ENCODE peak calls at places on chromosomes 6 and 20, in five cellular contexts. A is heart left ventricle, B is cardiac muscle cell, T is PC-9, Z is A673. L is an unnamed sample. For H3K4me1, the result is how much of the 10 kb centered on the place peaks cover.

GRCh38 chr6:42742116-42742894 is 3.6 kb downstream of the TBCC start:
- DNase-seq in T (no peak), Z (peak), B (peak), A (no peak), L (no peak)

GRCh38 chr6:5905431-5906339 is 101.0 kb downstream of the NRN1 start:
- DNase-seq in Z (peak), A (peak), B (peak), T (peak), L (no peak)

GRCh38 chr6:28634758-28635546 is 109.3 kb downstream of the GPX5 start:
- DNase-seq in A (no peak), T (peak), B (peak), Z (peak), L (no peak)

GRCh38 chr6:38131527-38131965 is 312.0 kb downstream of the ZFAND3 start:
- DNase-seq in Z (no peak), B (peak), A (no peak), T (no peak), L (no peak)

GRCh38 chr6:157227202-157228166 is 95.8 kb downstream of the TMEM242 start:
- DNase-seq in A (no peak), Z (peak), T (no peak), B (no peak), L (no peak)

GRCh38 chr20:61857414-61857775 is 208.3 kb downstream of the TAF4 start:
- DNase-seq in Z (no peak), A (no peak), B (no peak), T (no peak), L (no peak)

GRCh38 chr6:113672691-113673149 is 184.4 kb upstream of the MARCKS start:
- DNase-seq in B (peak), A (peak), T (peak), Z (no peak), L (no peak)

GRCh38 chr6:138885156-138885819 is 89.4 kb downstream of the ECT2L start:
- DNase-seq in T (no peak), B (no peak), A (no peak), Z (no peak), L (no peak)

GRCh38 chr6:141874930-141875602 is 257.7 kb upstream of the GJE1 start:
- DNase-seq in Z (peak), T (no peak), A (no peak), B (peak), L (no peak)

GRCh38 chr6:36692861-36693702 is 4.5 kb upstream of the RAB44 start:
- DNase-seq in A (no peak), T (no peak), B (peak), Z (no peak), L (no peak)

GRCh38 chr6:24321538-24322162 is 36.2 kb downstream of the DCDC2 start:
- DNase-seq in Z (peak), A (no peak), B (peak), T (no peak), L (no peak)

GRCh38 chr6:56959938-56960337 is 5.0 kb downstream of the BEND6 start:
- DNase-seq in A (no peak), T (no peak), Z (no peak), B (no peak), L (no peak)

GRCh38 chr6:155077331-155077730 is 82.2 kb downstream of the TIAM2 start:
- DNase-seq in A (no peak), Z (no peak), B (no peak), T (no peak), L (no peak)

DNA sequence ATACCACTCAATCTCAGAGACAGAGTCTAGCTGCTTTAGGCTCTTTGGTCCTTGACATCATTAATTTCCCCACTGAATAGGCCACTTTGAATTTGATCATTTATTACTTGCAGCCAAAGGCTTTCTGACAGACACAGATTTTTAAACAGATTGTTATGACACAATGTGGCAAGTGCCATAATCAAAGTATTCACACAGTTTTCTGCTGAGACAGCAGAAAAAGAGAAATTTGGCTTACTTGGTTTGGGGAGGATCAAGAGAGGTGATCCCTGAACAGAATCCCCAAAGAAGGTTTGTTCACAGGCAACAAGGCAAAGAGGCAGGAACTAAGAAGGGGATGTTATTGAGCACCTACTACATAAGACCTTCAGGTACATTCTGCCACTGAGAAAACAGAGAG is 138.0 kb upstream of the TOP1 start:
- DNase-seq in T (no peak), A (no peak), B (no peak), Z (no peak), L (no peak)
- H3K4me1 ChIP-seq in T (under half), A (under half), B (under half), Z (under half), L (under half)

DNA sequence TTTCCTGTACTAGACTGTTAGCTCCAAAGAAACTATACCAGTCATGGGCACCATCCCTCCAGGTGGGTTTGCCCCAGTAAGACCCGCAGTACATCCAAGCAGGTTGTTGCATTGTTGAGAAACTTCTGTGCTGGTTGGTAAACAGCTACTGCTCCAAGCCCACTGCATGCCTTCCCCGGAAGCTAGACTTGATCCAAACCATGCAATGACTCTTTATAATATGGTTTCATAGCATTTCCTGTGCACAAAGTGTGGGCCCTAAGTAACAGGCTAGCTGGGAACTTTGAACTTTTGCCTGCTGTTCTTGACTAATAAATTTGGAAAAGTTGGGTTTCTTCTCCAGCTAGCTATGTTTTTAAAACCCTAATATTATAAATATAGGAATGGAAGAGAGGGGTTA is 51.9 kb downstream of the GFOD1 start:
- DNase-seq in A (no peak), Z (no peak), B (no peak), T (no peak), L (no peak)
- H3K4me1 ChIP-seq in A (under half), Z (under half), B (under half), T (under half), L (under half)

DNA sequence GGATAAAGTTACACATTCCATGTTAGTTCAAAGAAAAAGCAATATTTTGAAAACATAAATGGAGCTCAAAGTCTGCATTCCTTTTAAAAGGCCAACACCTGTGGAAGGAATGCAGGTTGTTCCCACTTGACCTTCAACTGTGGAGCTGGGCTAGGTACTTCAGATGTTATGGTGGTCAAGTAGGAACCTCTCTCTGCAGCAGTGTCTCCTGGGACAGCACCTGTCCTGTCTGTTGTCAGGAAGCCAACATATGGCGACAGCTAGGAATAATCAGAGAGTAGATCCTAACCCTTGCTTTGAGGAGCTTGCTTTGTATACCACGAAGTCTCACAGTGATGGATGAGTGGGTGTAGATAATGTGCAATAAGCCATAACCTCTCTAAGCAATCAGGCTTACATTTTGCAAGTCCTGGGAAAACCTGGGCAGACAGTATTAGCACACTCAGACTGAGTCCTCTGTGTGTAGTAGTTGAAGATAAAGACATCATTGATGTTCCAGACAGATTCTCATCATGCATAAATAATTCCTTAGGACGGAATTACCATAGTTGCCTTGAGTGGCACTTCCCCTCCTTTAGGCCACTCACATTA is 347.5 kb downstream of the PRL start:
- DNase-seq in A (no peak), Z (peak), T (peak), B (no peak), L (no peak)
- H3K4me1 ChIP-seq in A (under half), Z (under half), T (under half), B (under half), L (under half)

GRCh38 chr20:58390659-58391035 is 1.6 kb downstream of the VAPB start:
- DNase-seq in B (no peak), T (no peak), A (no peak), Z (no peak), L (no peak)
- H3K4me1 ChIP-seq in B (under half), T (under half), A (under half), Z (under half), L (under half)

GRCh38 chr20:41051426-41051825 is 22.8 kb downstream of the TOP1 start:
- DNase-seq in A (no peak), Z (no peak), B (no peak), T (no peak), L (no peak)
- H3K4me1 ChIP-seq in A (half or more), Z (half or more), B (half or more), T (half or more), L (under half)

GRCh38 chr6:125421853-125422252 is 120.1 kb upstream of the HDDC2 start:
- DNase-seq in T (peak), B (peak), A (peak), Z (no peak), L (no peak)

DNA sequence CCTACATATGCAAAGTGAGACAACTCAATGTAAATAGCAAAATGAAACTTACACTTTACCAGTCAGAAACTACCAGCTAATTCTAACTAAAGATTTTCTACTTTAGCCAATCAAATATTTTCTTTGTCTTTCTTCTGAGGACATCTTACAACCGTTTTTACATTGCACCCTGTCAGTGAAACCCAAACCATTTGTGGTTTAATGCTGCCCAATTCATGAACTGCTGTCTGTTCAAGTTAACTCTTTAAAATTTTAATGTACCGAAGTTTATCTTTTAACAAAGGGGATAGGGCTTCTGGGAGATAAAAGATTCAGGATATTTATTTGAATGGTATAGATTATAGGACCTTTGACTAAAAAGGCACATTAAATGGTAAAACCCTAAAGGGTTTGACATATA is 121.3 kb upstream of the HDDC2 start:
- DNase-seq in B (no peak), T (no peak), A (no peak), Z (no peak), L (no peak)
- H3K4me1 ChIP-seq in B (under half), T (under half), A (under half), Z (under half), L (under half)

GRCh38 chr20:39360029-39360620 is 398.0 kb downstream of the DHX35 start:
- DNase-seq in A (no peak), Z (no peak), B (no peak), T (no peak), L (no peak)
- H3K4me1 ChIP-seq in A (under half), Z (under half), B (under half), T (under half), L (under half)

GRCh38 chr6:108875161-108875555 is 26.9 kb downstream of the ARMC2 start:
- DNase-seq in Z (no peak), A (no peak), B (no peak), T (no peak), L (no peak)
- H3K4me1 ChIP-seq in Z (under half), A (under half), B (under half), T (under half), L (half or more)

GRCh38 chr6:104929348-104929747 is 27.6 kb upstream of the LIN28B start:
- DNase-seq in B (no peak), A (no peak), T (no peak), Z (no peak), L (no peak)
- H3K4me1 ChIP-seq in B (under half), A (under half), T (under half), Z (under half), L (under half)

DNA sequence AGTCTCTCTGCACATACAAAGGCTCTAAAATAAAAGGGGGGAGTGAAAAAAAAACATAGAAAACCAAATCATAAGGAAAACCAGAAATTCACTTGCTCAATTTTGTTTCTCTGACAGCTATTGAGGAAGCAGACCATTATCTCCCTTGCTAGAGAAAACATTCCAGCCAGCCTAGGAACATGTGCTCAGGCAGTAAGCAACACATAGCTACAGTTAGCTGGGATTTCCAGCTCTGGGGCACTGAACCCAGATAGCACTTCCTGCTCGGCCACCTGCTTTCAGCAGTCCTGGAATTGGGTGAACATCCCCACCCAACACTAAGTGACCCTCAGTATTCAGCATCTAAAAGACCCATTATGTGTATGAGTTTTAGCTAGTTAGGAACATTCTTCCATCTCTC is 61.3 kb downstream of the TNFRSF21 start:
- DNase-seq in T (no peak), Z (no peak), B (peak), A (no peak), L (no peak)
- H3K4me1 ChIP-seq in T (half or more), Z (under half), B (under half), A (under half), L (under half)